ENCODE peak calls at places on chromosomes 7 and 10, in eight cellular contexts. One of them, this sample, is unnamed.

GRCh38 chr10:106278385-106278784 is 886.1 kb downstream of the SORCS1 start:
- DNase-seq in left cardiac atrium: no peak
- DNase-seq in effector CD4-positive, alpha-beta T cell: no peak
- DNase-seq in H4: no peak
- DNase-seq in naive thymus-derived CD4-positive, alpha-beta T cell: no peak
- DNase-seq in EH: peak; percentile 42
- DNase-seq in heart right ventricle: no peak
- DNase-seq in activated CD4-positive, alpha-beta T cell treated with anti-CD3 and anti-CD28 coated beads, Interleukin-2, amount 50 U/mL, for 24 hours: no peak
- DNase-seq in this sample: no peak

GRCh38 chr10:118501637-118502440 is 93.6 kb downstream of the PRLHR start:
- DNase-seq in naive thymus-derived CD4-positive, alpha-beta T cell: no peak
- DNase-seq in activated CD4-positive, alpha-beta T cell treated with anti-CD3 and anti-CD28 coated beads, Interleukin-2, amount 50 U/mL, for 24 hours: no peak
- DNase-seq in effector CD4-positive, alpha-beta T cell: no peak
- DNase-seq in EH: peak; percentile 21
- DNase-seq in H4: peak; percentile 61
- DNase-seq in left cardiac atrium: no peak
- DNase-seq in heart right ventricle: no peak
- DNase-seq in this sample: no peak

GRCh38 chr7:25926009-25926408 is 226.0 kb upstream of the NFE2L3 start:
- DNase-seq in effector CD4-positive, alpha-beta T cell: no peak
- DNase-seq in EH: peak; percentile 3
- DNase-seq in heart right ventricle: no peak
- DNase-seq in naive thymus-derived CD4-positive, alpha-beta T cell: no peak
- DNase-seq in activated CD4-positive, alpha-beta T cell treated with anti-CD3 and anti-CD28 coated beads, Interleukin-2, amount 50 U/mL, for 24 hours: no peak
- DNase-seq in left cardiac atrium: no peak
- DNase-seq in H4: peak; percentile 88
- DNase-seq in this sample: no peak

GRCh38 chr10:105875050-105875449 is 1234.0 kb downstream of the SORCS3 start:
- DNase-seq in activated CD4-positive, alpha-beta T cell treated with anti-CD3 and anti-CD28 coated beads, Interleukin-2, amount 50 U/mL, for 24 hours: no peak
- DNase-seq in effector CD4-positive, alpha-beta T cell: no peak
- DNase-seq in left cardiac atrium: no peak
- DNase-seq in H4: no peak
- DNase-seq in heart right ventricle: no peak
- DNase-seq in EH: no peak
- DNase-seq in naive thymus-derived CD4-positive, alpha-beta T cell: no peak
- DNase-seq in this sample: no peak

GRCh38 chr10:28909875-28910274 is 232.6 kb downstream of the BAMBI start:
- DNase-seq in EH: no peak
- DNase-seq in left cardiac atrium: no peak
- DNase-seq in H4: no peak
- DNase-seq in activated CD4-positive, alpha-beta T cell treated with anti-CD3 and anti-CD28 coated beads, Interleukin-2, amount 50 U/mL, for 24 hours: no peak
- DNase-seq in naive thymus-derived CD4-positive, alpha-beta T cell: no peak
- DNase-seq in heart right ventricle: no peak
- DNase-seq in effector CD4-positive, alpha-beta T cell: no peak
- DNase-seq in this sample: no peak

GRCh38 chr10:11724938-11725776 is 17.0 kb upstream of the ECHDC3 start:
- DNase-seq in EH: peak; percentile 69
- DNase-seq in H4: peak; percentile 35
- DNase-seq in left cardiac atrium: no peak
- DNase-seq in activated CD4-positive, alpha-beta T cell treated with anti-CD3 and anti-CD28 coated beads, Interleukin-2, amount 50 U/mL, for 24 hours: no peak
- DNase-seq in naive thymus-derived CD4-positive, alpha-beta T cell: peak; percentile 45
- DNase-seq in heart right ventricle: no peak
- DNase-seq in effector CD4-positive, alpha-beta T cell: no peak
- DNase-seq in this sample: no peak

GRCh38 chr10:115953203-115953602 is 319.8 kb downstream of the GFRA1 start:
- DNase-seq in H4: no peak
- DNase-seq in activated CD4-positive, alpha-beta T cell treated with anti-CD3 and anti-CD28 coated beads, Interleukin-2, amount 50 U/mL, for 24 hours: no peak
- DNase-seq in naive thymus-derived CD4-positive, alpha-beta T cell: no peak
- DNase-seq in left cardiac atrium: no peak
- DNase-seq in effector CD4-positive, alpha-beta T cell: no peak
- DNase-seq in heart right ventricle: no peak
- DNase-seq in EH: no peak
- DNase-seq in this sample: no peak

GRCh38 chr7:16357921-16358320 is 63.4 kb downstream of the CRPPA start:
- DNase-seq in activated CD4-positive, alpha-beta T cell treated with anti-CD3 and anti-CD28 coated beads, Interleukin-2, amount 50 U/mL, for 24 hours: no peak
- DNase-seq in heart right ventricle: peak; percentile 10
- DNase-seq in EH: no peak
- DNase-seq in naive thymus-derived CD4-positive, alpha-beta T cell: no peak
- DNase-seq in left cardiac atrium: no peak
- DNase-seq in effector CD4-positive, alpha-beta T cell: no peak
- DNase-seq in H4: no peak
- DNase-seq in this sample: peak; percentile 13

GRCh38 chr7:114973147-114973546 is 51.3 kb downstream of the MDFIC start:
- DNase-seq in EH: peak; percentile 60
- DNase-seq in activated CD4-positive, alpha-beta T cell treated with anti-CD3 and anti-CD28 coated beads, Interleukin-2, amount 50 U/mL, for 24 hours: no peak
- DNase-seq in naive thymus-derived CD4-positive, alpha-beta T cell: no peak
- DNase-seq in H4: peak; percentile 9
- DNase-seq in left cardiac atrium: no peak
- DNase-seq in effector CD4-positive, alpha-beta T cell: no peak
- DNase-seq in heart right ventricle: no peak
- DNase-seq in this sample: no peak

GRCh38 chr10:24435374-24435773 is 226.4 kb downstream of the KIAA1217 start:
- DNase-seq in activated CD4-positive, alpha-beta T cell treated with anti-CD3 and anti-CD28 coated beads, Interleukin-2, amount 50 U/mL, for 24 hours: no peak
- DNase-seq in left cardiac atrium: no peak
- DNase-seq in effector CD4-positive, alpha-beta T cell: no peak
- DNase-seq in H4: peak; percentile 17
- DNase-seq in naive thymus-derived CD4-positive, alpha-beta T cell: no peak
- DNase-seq in heart right ventricle: no peak
- DNase-seq in EH: peak; percentile 92
- DNase-seq in this sample: no peak

GRCh38 chr10:91700788-91701444 is 68.0 kb upstream of the PPP1R3C start:
- DNase-seq in H4: no peak
- DNase-seq in heart right ventricle: no peak
- DNase-seq in EH: peak; percentile 58
- DNase-seq in activated CD4-positive, alpha-beta T cell treated with anti-CD3 and anti-CD28 coated beads, Interleukin-2, amount 50 U/mL, for 24 hours: no peak
- DNase-seq in naive thymus-derived CD4-positive, alpha-beta T cell: no peak
- DNase-seq in effector CD4-positive, alpha-beta T cell: no peak
- DNase-seq in left cardiac atrium: no peak
- DNase-seq in this sample: no peak

This sample was measured in body of pancreas.